ENCODE peak calls at places on chromosomes 5 and 9, in six cellular contexts. T is adipocyte, I is fibroblast of lung, S is IMR-90, N is MG63, Q is stomach. F is an unnamed sample. For H3K9me3, the result is how much of the 10 kb centered on the place peaks cover.

GRCh38 chr5:91024160-91024559 is 359.0 kb downstream of the ARRDC3 start:
- DNase-seq in I (no peak), S (no peak), N (no peak), T (no peak), Q (no peak), F (no peak)

GRCh38 chr9:109110326-109111014 is 9.3 kb downstream of the TMEM245 start:
- DNase-seq in N (no peak), I (peak), S (peak), T (peak), Q (no peak), F (no peak)

GRCh38 chr5:143106175-143106574 is 297.3 kb downstream of the NR3C1 start:
- DNase-seq in S (peak), Q (peak), T (peak), I (peak), N (peak), F (no peak)

GRCh38 chr5:111782171-111782570 is 25.2 kb upstream of the NREP start:
- DNase-seq in N (no peak), I (peak), S (peak), Q (no peak), T (no peak), F (no peak)

GRCh38 chr5:118558871-118559270 is 429.5 kb downstream of the DTWD2 start:
- DNase-seq in S (no peak), I (peak), T (peak), Q (no peak), N (no peak), F (no peak)

GRCh38 chr5:133831506-133832224 is 136.8 kb downstream of the C5orf15 start:
- DNase-seq in T (peak), I (peak), N (peak), Q (no peak), S (peak), F (peak)

GRCh38 chr5:176647870-176648466 is 684 bp downstream of the TSPAN17 start:
- DNase-seq in S (no peak), T (peak), I (peak), Q (peak), N (peak), F (no peak)

GRCh38 chr9:136603216-136603615 is 57.4 kb upstream of the NOTCH1 start:
- DNase-seq in I (no peak), S (no peak), T (no peak), Q (no peak), N (no peak), F (no peak)

GRCh38 chr5:140342896-140343295 is 3.5 kb downstream of the HBEGF start:
- DNase-seq in Q (no peak), N (no peak), T (no peak), I (no peak), S (no peak), F (no peak)

GRCh38 chr9:124133752-124134151 is 122.2 kb downstream of the LHX2 start:
- DNase-seq in I (peak), Q (peak), S (peak), T (peak), N (no peak), F (no peak)

GRCh38 chr5:132821791-132822190 is 8.7 kb downstream of the SHROOM1 start:
- DNase-seq in I (peak), S (peak), T (peak), N (peak), Q (no peak), F (no peak)

GRCh38 chr9:34654317-34655083 is 2.5 kb downstream of the IL11RA start:
- DNase-seq in Q (peak), T (peak), S (peak), I (no peak), N (peak), F (no peak)

GRCh38 chr9:127163409-127163808 is 41.0 kb upstream of the ANGPTL2 start:
- DNase-seq in T (peak), Q (no peak), N (peak), I (peak), S (peak), F (peak)

GRCh38 chr5:110823571-110823970 is 84.8 kb downstream of the SLC25A46 start:
- DNase-seq in N (peak), Q (no peak), T (no peak), S (no peak), I (no peak), F (no peak)

GRCh38 chr9:7879551-7880245 is 80.1 kb upstream of the DMAC1 start:
- DNase-seq in I (no peak), N (peak), T (no peak), Q (no peak), S (no peak), F (no peak)

GRCh38 chr5:176673651-176674583 is 26.6 kb downstream of the TSPAN17 start:
- DNase-seq in T (no peak), Q (no peak), N (no peak), I (no peak), S (no peak), F (no peak)

GRCh38 chr5:124871299-124871698 is 124.9 kb upstream of the ZNF608 start:
- DNase-seq in T (peak), S (peak), N (peak), I (peak), Q (no peak), F (no peak)

GRCh38 chr5:6372251-6373080 is 5.9 kb downstream of the MED10 start:
- DNase-seq in N (no peak), T (no peak), I (no peak), S (no peak), Q (no peak), F (no peak)

GRCh38 chr9:14403112-14403511 is 89.2 kb upstream of the NFIB start:
- DNase-seq in T (no peak), N (no peak), Q (no peak), I (no peak), S (no peak), F (no peak)

GRCh38 chr9:85543196-85543595 is 198.6 kb downstream of the AGTPBP1 start:
- DNase-seq in I (peak), S (no peak), N (no peak), Q (no peak), T (no peak), F (no peak)

GRCh38 chr9:21395778-21396717 is 10.8 kb upstream of the IFNA2 start:
- DNase-seq in Q (peak), I (no peak), S (no peak), T (peak), N (peak), F (no peak)

GRCh38 chr5:66891184-66891925 is 295.2 kb downstream of the MAST4 start:
- DNase-seq in T (no peak), I (peak), N (no peak), Q (no peak), S (peak), F (no peak)

GRCh38 chr9:86557063-86557766 is 203.0 kb upstream of the TUT7 start:
- DNase-seq in S (peak), T (peak), N (peak), Q (no peak), I (peak), F (no peak)

GRCh38 chr5:58849995-58850667 is 267.3 kb downstream of the RAB3C start:
- DNase-seq in Q (peak), S (peak), I (peak), N (no peak), T (peak), F (peak)

GRCh38 chr9:121781143-121781542 is 129.7 kb downstream of the DAB2IP start:
- DNase-seq in T (no peak), Q (peak), S (no peak), N (no peak), I (no peak), F (no peak)

GRCh38 chr5:93924628-93925027 is 183.2 kb upstream of the POU5F2 start:
- DNase-seq in N (no peak), I (peak), Q (no peak), T (peak), S (peak), F (no peak)

GRCh38 chr9:137084526-137084925 is 2.3 kb upstream of the MAN1B1 start:
- DNase-seq in N (no peak), T (no peak), Q (no peak), I (no peak), S (no peak), F (no peak)

GRCh38 chr5:64635056-64635686 is 55.1 kb upstream of the SHISAL2B start:
- DNase-seq in Q (no peak), N (no peak), S (peak), T (peak), I (peak), F (peak)

DNA sequence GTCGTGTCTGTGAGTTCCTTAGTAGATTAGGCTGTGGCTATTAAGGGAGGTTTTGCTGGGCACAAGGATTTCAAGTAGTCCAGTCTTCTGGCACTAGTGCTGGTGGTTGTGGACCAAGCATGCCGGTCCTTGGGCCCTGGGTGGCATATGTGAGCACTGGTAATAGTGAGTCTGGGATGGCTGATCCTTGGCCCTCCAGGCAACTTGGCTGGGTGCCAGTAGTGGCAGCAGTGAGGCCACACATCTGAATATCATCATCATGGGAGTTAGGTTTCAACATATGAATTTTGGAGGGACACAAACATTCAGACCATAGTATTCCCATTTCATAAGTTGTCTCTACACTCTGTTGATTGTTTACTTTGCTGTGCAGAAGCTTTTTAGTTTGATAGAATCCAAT is 25.3 kb upstream of the APBA1 start:
- DNase-seq in N (no peak), I (no peak), S (no peak), Q (no peak), T (no peak), F (no peak)
- H3K9me3 ChIP-seq in N (under half), I (under half), S (under half), Q (under half), T (under half), F (under half)

GRCh38 chr9:2778816-2779215 is 61.5 kb downstream of the KCNV2 start:
- DNase-seq in Q (no peak), I (no peak), N (no peak), S (no peak), T (no peak), F (no peak)

GRCh38 chr9:2781336-2781735 is 62.6 kb downstream of the PUM3 start:
- DNase-seq in N (no peak), S (no peak), I (peak), T (peak), Q (no peak), F (no peak)

GRCh38 chr9:2780846-2781245 is 63.0 kb downstream of the PUM3 start:
- DNase-seq in S (no peak), I (peak), T (no peak), Q (no peak), N (no peak), F (no peak)

GRCh38 chr9:2780326-2780725 is 63.0 kb downstream of the KCNV2 start:
- DNase-seq in T (no peak), Q (no peak), I (no peak), S (no peak), N (no peak), F (no peak)

GRCh38 chr9:2777454-2777853 is 60.1 kb downstream of the KCNV2 start:
- DNase-seq in T (no peak), S (no peak), N (no peak), I (no peak), Q (no peak), F (no peak)
- H3K9me3 ChIP-seq in T (under half), S (under half), N (under half), I (under half), Q (under half), F (under half)

DNA sequence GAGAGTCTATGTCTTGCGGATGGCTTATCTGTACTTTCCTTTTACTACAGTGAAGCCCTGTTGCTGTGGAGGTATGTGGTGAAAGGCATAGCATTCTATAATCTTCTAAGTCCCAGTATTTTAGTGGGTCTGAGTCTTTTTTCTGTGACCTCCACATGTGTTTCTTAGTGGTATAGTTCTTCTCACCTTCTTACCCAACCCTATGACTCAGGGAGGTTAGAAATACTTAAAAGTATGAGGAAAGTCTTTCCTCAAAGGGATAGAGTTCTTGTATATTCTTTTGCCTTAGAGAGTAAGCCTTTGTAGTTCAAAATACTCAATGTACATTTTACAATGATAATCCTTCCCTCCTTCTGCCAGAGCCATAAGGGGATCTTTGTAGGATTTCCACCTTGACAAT is 621.9 kb upstream of the CTNND2 start:
- DNase-seq in S (no peak), Q (no peak), N (no peak), I (no peak), T (no peak), F (no peak)
- H3K9me3 ChIP-seq in S (under half), Q (under half), N (under half), I (under half), T (under half), F (under half)

GRCh38 chr5:166507810-166508419 is 1783.5 kb upstream of the WWC1 start:
- DNase-seq in Q (no peak), S (no peak), N (no peak), T (no peak), I (no peak), F (no peak)
- H3K9me3 ChIP-seq in Q (under half), S (under half), N (under half), T (under half), I (under half), F (under half)

GRCh38 chr9:71885467-71885866 is 25.5 kb downstream of the ABHD17B start:
- DNase-seq in I (no peak), Q (no peak), N (no peak), S (no peak), T (no peak), F (no peak)

GRCh38 chr9:71879644-71880174 is 31.3 kb downstream of the ABHD17B start:
- DNase-seq in N (no peak), S (no peak), Q (no peak), I (no peak), T (no peak), F (no peak)

GRCh38 chr9:71886015-71886414 is 25.0 kb downstream of the ABHD17B start:
- DNase-seq in I (no peak), N (no peak), S (no peak), Q (no peak), T (no peak), F (no peak)

GRCh38 chr9:71878327-71879274 is 32.4 kb downstream of the ABHD17B start:
- DNase-seq in T (no peak), I (no peak), N (no peak), Q (no peak), S (no peak), F (no peak)

DNA sequence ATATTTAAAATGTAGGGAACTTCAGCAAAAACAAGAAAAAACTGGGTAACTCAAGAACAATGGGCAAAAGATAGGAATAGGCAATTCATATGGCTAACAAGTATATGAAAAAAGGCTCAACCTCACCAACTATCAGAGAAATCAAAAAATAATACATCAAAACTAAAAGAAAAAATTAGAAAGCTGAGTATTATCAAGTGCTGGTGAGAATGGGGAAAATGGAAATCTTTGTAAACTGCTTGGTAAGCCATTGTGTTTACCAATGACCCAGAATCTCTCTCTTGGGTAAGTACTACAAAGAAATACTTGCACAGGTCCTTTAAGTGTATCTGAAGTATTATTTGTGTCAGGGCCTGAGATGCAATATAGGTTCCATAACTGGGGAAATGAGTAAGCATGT is 27.0 kb downstream of the ABHD17B start:
- DNase-seq in I (no peak), N (no peak), Q (no peak), S (no peak), T (no peak), F (no peak)
- H3K9me3 ChIP-seq in I (under half), N (under half), Q (under half), S (under half), T (under half), F (under half)

DNA sequence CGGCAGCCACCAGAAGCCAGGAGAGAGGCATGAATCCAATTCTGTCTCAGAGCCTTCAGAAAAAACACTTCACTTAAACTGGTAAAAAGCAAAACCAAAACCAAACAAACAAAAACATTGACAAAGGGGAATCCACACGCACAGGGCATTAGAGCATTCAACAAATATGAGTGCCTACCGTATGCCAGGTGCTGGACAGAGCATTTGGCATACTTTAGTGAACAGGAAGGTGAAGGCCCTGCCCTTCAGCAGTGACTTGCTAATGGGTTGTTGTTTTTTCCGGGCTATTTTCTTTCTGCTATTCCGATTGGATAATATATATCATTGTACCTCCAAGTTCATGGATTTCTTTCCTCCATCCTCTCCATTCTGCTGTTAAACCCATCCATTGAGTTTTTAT is 71.7 kb upstream of the RUFY1 start:
- DNase-seq in T (no peak), I (no peak), N (no peak), S (no peak), Q (no peak), F (no peak)
- H3K9me3 ChIP-seq in T (under half), I (under half), N (under half), S (under half), Q (under half), F (under half)

DNA sequence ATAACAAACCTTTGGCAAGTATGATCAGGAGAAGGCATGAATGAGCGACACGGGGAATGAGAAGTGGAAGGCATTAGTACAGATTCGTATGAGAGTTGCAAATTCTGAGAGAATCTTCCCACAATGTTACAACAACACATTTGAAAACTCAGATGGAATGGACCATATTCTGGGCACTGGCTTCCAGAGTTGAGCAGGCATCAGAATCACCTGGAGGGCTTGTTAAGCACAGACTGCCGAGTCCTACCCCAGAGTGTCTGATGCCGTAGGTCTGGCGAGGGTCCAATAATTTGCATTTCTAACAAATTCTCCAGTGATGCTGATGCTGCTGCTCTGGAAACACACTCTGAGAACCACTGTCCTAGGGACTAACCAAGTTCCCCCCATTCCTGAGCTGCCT is 2.9 kb upstream of the TLX3 start:
- DNase-seq in T (no peak), N (no peak), Q (no peak), S (no peak), I (no peak), F (no peak)
- H3K9me3 ChIP-seq in T (under half), N (under half), Q (under half), S (under half), I (under half), F (under half)

DNA sequence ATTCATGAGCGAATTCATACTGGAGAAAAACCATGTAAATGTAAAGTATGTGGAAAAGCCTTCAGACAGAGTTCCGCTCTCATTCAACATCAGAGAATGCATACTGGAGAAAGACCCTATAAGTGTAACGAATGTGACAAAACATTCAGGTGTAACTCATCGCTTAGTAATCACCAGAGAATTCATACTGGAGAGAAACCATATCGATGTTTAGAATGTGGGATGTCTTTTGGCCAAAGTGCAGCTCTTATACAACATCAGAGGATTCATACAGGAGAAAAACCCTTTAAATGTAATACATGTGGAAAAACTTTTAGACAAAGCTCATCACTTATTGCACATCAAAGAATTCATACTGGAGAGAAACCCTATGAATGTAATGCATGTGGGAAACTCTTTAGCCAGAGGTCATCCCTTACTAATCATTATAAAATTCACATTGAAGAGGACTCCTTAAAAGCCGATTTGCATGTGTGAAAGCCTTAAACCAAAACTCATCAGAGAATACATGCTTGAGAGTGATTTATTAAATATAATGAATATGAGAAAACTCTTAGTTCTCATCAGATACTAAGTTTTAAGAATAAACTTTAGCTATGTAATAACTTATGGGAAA is 11.8 kb upstream of the ZFP2 start:
- DNase-seq in T (no peak), Q (no peak), S (no peak), N (no peak), I (no peak), F (no peak)
- H3K9me3 ChIP-seq in T (half or more), Q (half or more), S (half or more), N (half or more), I (under half), F (under half)

GRCh38 chr9:93336720-93337119 is 114.8 kb upstream of the FAM120A start:
- DNase-seq in Q (no peak), T (no peak), S (no peak), I (no peak), N (no peak), F (no peak)
- H3K9me3 ChIP-seq in Q (under half), T (under half), S (under half), I (under half), N (under half), F (under half)